ENCODE peak calls at places on chromosomes 4 and X, in six cellular contexts. D is T-helper 1 cell; S is activated CD4-positive, alpha-beta T cell treated with anti-CD3 and anti-CD28 coated beads, Interleukin-2, amount 50 U/mL, for 1 hour; C is fibroblast of the conjunctiva; X is activated T-helper 1 cell treated with anti-CD3 and anti-CD28 coated beads, Interleukin-2, amount 50 U/mL, for 16 hours; R is AG08396. T is an unnamed sample.

GRCh38 chr4:116018831-116019230 is 905.4 kb upstream of the NDST4 start:
- DNase-seq in C (no peak), D (no peak), S (no peak), X (no peak), R (no peak), T (no peak)

GRCh38 chr4:53563824-53564223 is 27.5 kb downstream of the LNX1 start:
- DNase-seq in C (no peak), S (no peak), X (no peak), R (peak; percentile 43), D (no peak), T (no peak)

GRCh38 chr4:110287130-110287529 is 88.7 kb upstream of the ELOVL6 start:
- DNase-seq in S (no peak), D (no peak), X (no peak), C (peak; percentile 65), R (peak; percentile 62), T (no peak)

GRCh38 chr4:76067652-76068286 is 6.7 kb upstream of the ART3 start:
- DNase-seq in D (peak; percentile 56), R (peak; percentile 76), C (peak; percentile 60), S (peak; percentile 65), X (peak; percentile 28), T (peak; percentile 60)

GRCh38 chrX:38431525-38431924 is 79.1 kb downstream of the OTC start:
- DNase-seq in R (no peak), S (no peak), C (no peak), X (no peak), D (no peak), T (no peak)

GRCh38 chrX:130682990-130683389 is 220.0 kb downstream of the ENOX2 start:
- DNase-seq in S (no peak), D (no peak), R (peak; percentile 4), X (no peak), C (no peak), T (no peak)

GRCh38 chr4:142404191-142404611 is 441.9 kb downstream of the INPP4B start:
- DNase-seq in X (no peak), D (no peak), S (no peak), R (peak; percentile 56), C (peak; percentile 59), T (no peak)

GRCh38 chrX:71616672-71617529 is 1.4 kb downstream of the CXCR3 start:
- DNase-seq in R (no peak), X (no peak), S (no peak), C (no peak), D (no peak), T (no peak)

GRCh38 chrX:24398766-24399165 is 38.3 kb downstream of the SUPT20HL1 start:
- DNase-seq in S (no peak), D (no peak), X (no peak), C (no peak), R (no peak), T (no peak)

GRCh38 chr4:39648213-39648612 is 9.5 kb upstream of the SMIM14 start:
- DNase-seq in R (no peak), S (no peak), D (no peak), X (no peak), C (no peak), T (no peak)

GRCh38 chr4:40718571-40718970 is 31.2 kb upstream of the NSUN7 start:
- DNase-seq in D (no peak), S (no peak), R (no peak), X (no peak), C (no peak), T (no peak)

GRCh38 chrX:112636951-112637541 is 42.7 kb downstream of the LHFPL1 start:
- DNase-seq in D (no peak), X (no peak), S (no peak), C (no peak), R (peak; percentile 60), T (no peak)

GRCh38 chrX:120299928-120300327 is 11.3 kb downstream of the TMEM255A start:
- DNase-seq in C (no peak), R (no peak), D (no peak), X (no peak), S (no peak), T (no peak)

GRCh38 chrX:105837227-105837626 is 14.9 kb downstream of the NRK start:
- DNase-seq in R (no peak), D (no peak), X (no peak), C (peak; percentile 85), S (no peak), T (no peak)

GRCh38 chrX:130725519-130725918 is 177.5 kb downstream of the ENOX2 start:
- DNase-seq in S (no peak), X (no peak), C (no peak), R (no peak), D (no peak), T (no peak)

GRCh38 chr4:126851391-126851790 is 781.4 kb upstream of the INTU start:
- DNase-seq in C (no peak), R (no peak), S (no peak), X (no peak), D (no peak), T (no peak)

GRCh38 chrX:120790552-120790951 is 85.1 kb downstream of the CT47B1 start:
- DNase-seq in R (no peak), C (no peak), X (no peak), S (no peak), D (no peak), T (no peak)

GRCh38 chr4:1520145-1520661 is 114.0 kb upstream of the NKX1-1 start:
- DNase-seq in D (no peak), R (no peak), S (no peak), X (no peak), C (no peak), T (no peak)

GRCh38 chr4:153788419-153789276 is at the start of gene SFRP2:
- DNase-seq in S (no peak), D (no peak), R (no peak), X (no peak), C (no peak), T (no peak)

GRCh38 chr4:42712854-42713253 is 55.9 kb upstream of the ATP8A1 start:
- DNase-seq in C (no peak), D (no peak), S (no peak), X (no peak), R (no peak), T (no peak)

GRCh38 chr4:6195602-6196319 is 4.6 kb downstream of the JAKMIP1 start:
- DNase-seq in D (no peak), S (no peak), X (no peak), C (no peak), R (no peak), T (no peak)

GRCh38 chr4:926538-926937 is 5.6 kb downstream of the GAK start:
- DNase-seq in S (no peak), X (no peak), R (no peak), C (no peak), D (no peak), T (no peak)

GRCh38 chrX:6849711-6850415 is 297.6 kb upstream of the STS start:
- DNase-seq in D (no peak), X (no peak), S (no peak), R (peak; percentile 32), C (no peak), T (no peak)

GRCh38 chr4:115249808-115250207 is 136.4 kb upstream of the NDST4 start:
- DNase-seq in X (no peak), S (no peak), D (no peak), C (no peak), R (no peak), T (no peak)

GRCh38 chrX:97238632-97239031 is 354.9 kb downstream of the RPA4 start:
- DNase-seq in S (no peak), C (no peak), X (no peak), R (no peak), D (no peak), T (no peak)

GRCh38 chr4:182863501-182863900 is 53.7 kb downstream of the DCTD start:
- DNase-seq in D (no peak), X (no peak), C (no peak), S (no peak), R (no peak), T (no peak)

T was measured in effector memory CD8-positive, alpha-beta T cell.